ENCODE peak calls at places on chromosomes 13 and 19, in six cellular contexts. T is GM23248, V is PC-9, X is PC-3, Q is fibroblast of lung, J is neural progenitor cell. E is an unnamed sample.
A peak's percentile ranks its signal among the peaks of the same experiment; 100 is the strongest.

GRCh38 chr13:66009241-66009640 is 1220.9 kb downstream of the PCDH9 start:
- DNase-seq in J (no peak), Q (no peak), X (no peak), V (no peak), T (no peak), E (no peak)

GRCh38 chr19:5002143-5002542 is 33.2 kb downstream of the KDM4B start:
- DNase-seq in T (peak; percentile 89), Q (peak; percentile 82), J (no peak), V (peak; percentile 83), X (peak; percentile 96), E (no peak)

GRCh38 chr13:31699650-31700049 is 39.7 kb upstream of the RXFP2 start:
- DNase-seq in X (no peak), V (no peak), Q (no peak), J (peak; percentile 67), T (no peak), E (no peak)

GRCh38 chr13:33351324-33351723 is 65.8 kb upstream of the STARD13 start:
- DNase-seq in J (no peak), V (no peak), T (peak; percentile 74), X (peak; percentile 55), Q (peak; percentile 63), E (no peak)

GRCh38 chr13:24822640-24823039 is 58.7 kb downstream of the RNF17 start:
- DNase-seq in J (no peak), V (no peak), X (no peak), T (no peak), Q (no peak), E (no peak)

GRCh38 chr19:41409288-41409687 is 11.7 kb downstream of the BCKDHA start:
- DNase-seq in T (peak; percentile 32), J (no peak), Q (peak; percentile 59), V (peak; percentile 67), X (peak; percentile 83), E (no peak)

GRCh38 chr13:32200741-32201140 is 114.4 kb downstream of the ZAR1L start:
- DNase-seq in X (no peak), V (no peak), T (no peak), Q (peak; percentile 15), J (no peak), E (no peak)

GRCh38 chr19:37790244-37790925 is 11.0 kb upstream of the ZNF573 start:
- DNase-seq in V (no peak), T (no peak), Q (no peak), X (no peak), J (no peak), E (no peak)

GRCh38 chr19:55460670-55461258 is 678 bp downstream of the ISOC2 start:
- DNase-seq in J (peak; percentile 93), X (peak; percentile 76), V (peak; percentile 53), Q (peak; percentile 81), T (peak; percentile 89), E (no peak)

GRCh38 chr19:55385749-55386514 is at the start of gene RPL28:
- DNase-seq in J (peak; percentile 99), X (peak; percentile 100), Q (peak; percentile 94), T (peak; percentile 99), V (peak; percentile 98), E (peak; percentile 77)

GRCh38 chr19:58279042-58279924 is 528 bp downstream of the ZNF8 start:
- DNase-seq in T (peak; percentile 77), J (peak; percentile 82), V (peak; percentile 38), Q (peak; percentile 78), X (peak; percentile 51), E (no peak)

GRCh38 chr13:102055116-102055515 is 346.7 kb downstream of the FGF14 start:
- DNase-seq in Q (no peak), V (no peak), J (no peak), T (no peak), X (no peak), E (no peak)

GRCh38 chr19:48613024-48613851 is 1.6 kb downstream of the FAM83E start:
- DNase-seq in V (no peak), Q (no peak), T (no peak), J (no peak), X (no peak), E (no peak)

GRCh38 chr19:46376241-46377153 is 29.6 kb downstream of the PPP5C start:
- DNase-seq in Q (no peak), J (no peak), X (no peak), T (no peak), V (no peak), E (no peak)

GRCh38 chr13:50518791-50519201 is 324.7 kb downstream of the DLEU7 start:
- DNase-seq in T (no peak), V (no peak), X (no peak), J (no peak), Q (peak; percentile 47), E (no peak)

GRCh38 chr13:106110241-106110855 is 425.1 kb downstream of the EFNB2 start:
- DNase-seq in T (no peak), V (no peak), J (peak; percentile 28), X (peak; percentile 50), Q (peak; percentile 73), E (no peak)

GRCh38 chr13:50650936-50651638 is 192.4 kb downstream of the DLEU7 start:
- DNase-seq in Q (peak; percentile 71), J (no peak), V (no peak), X (no peak), T (peak; percentile 19), E (no peak)

GRCh38 chr13:90552702-90553101 is 794.8 kb upstream of the MIR17HG start:
- DNase-seq in J (no peak), Q (no peak), V (peak; percentile 66), T (no peak), X (peak; percentile 69), E (no peak)

GRCh38 chr19:38915329-38916321 is 3.6 kb upstream of the CCER2 start:
- DNase-seq in V (no peak), Q (no peak), J (no peak), X (no peak), T (no peak), E (no peak)

GRCh38 chr19:38917921-38918491 is 6.0 kb upstream of the CCER2 start:
- DNase-seq in X (peak; percentile 5), V (no peak), J (peak; percentile 26), T (peak; percentile 30), Q (no peak), E (no peak)

GRCh38 chr19:38918526-38918925 is 6.5 kb upstream of the CCER2 start:
- DNase-seq in J (no peak), X (no peak), V (no peak), T (no peak), Q (no peak), E (no peak)

GRCh38 chr19:38919837-38920528 is 8.0 kb upstream of the CCER2 start:
- DNase-seq in T (no peak), X (no peak), J (no peak), Q (no peak), V (no peak), E (no peak)

DNA sequence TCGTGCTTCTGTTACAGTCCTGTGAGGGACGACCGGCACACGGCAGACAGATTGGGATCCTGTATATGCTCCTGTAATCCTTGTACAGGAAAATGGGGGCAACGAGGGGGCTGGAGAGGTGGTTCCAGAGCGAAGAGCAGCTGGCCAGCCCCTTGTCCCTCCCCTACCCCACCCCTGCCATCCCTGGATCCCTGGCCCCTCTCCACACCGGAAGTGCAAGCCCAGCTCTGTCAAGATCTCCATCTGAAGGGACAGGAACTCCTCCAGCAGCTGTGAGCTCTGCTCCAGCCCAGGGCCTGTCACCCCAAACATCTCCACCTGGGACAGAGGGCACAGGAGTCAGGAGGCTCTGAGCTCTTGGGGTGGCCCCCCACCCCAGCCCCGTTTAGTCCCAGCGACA is 5.5 kb upstream of the CCER2 start:
- DNase-seq in X (no peak), Q (no peak), V (no peak), J (no peak), T (no peak), E (no peak)
- H3K27ac ChIP-seq in X (no peak overlapping the region), Q (no peak overlapping the region), V (no peak overlapping the region), J (no peak overlapping the region), T (no peak overlapping the region), E (no peak overlapping the region)

GRCh38 chr13:100068532-100068931 is 20.4 kb upstream of the PCCA start:
- DNase-seq in X (no peak), V (no peak), T (no peak), J (no peak), Q (no peak), E (no peak)
- H3K79me2 ChIP-seq in X (no peaks in the 10 kb centered on the region), V (no peaks in the 10 kb centered on the region), T (no peaks in the 10 kb centered on the region), J (no peaks in the 10 kb centered on the region), Q (no peaks in the 10 kb centered on the region), E (no peaks in the 10 kb centered on the region)

GRCh38 chr13:86974251-86974994 is 696.7 kb upstream of the SLITRK5 start:
- DNase-seq in X (no peak), V (no peak), Q (no peak), J (no peak), T (no peak), E (no peak)
- H2AFZ ChIP-seq in X (no peak overlapping the region), V (no peak overlapping the region), Q (no peak overlapping the region), J (peak overlapping the region; percentile 66), T (no peak overlapping the region), E (no peak overlapping the region)

GRCh38 chr13:36796052-36796451 is 23.0 kb upstream of the RFXAP start:
- DNase-seq in T (no peak), X (no peak), V (no peak), Q (no peak), J (no peak), E (no peak)

GRCh38 chr13:36801035-36801434 is 18.0 kb upstream of the RFXAP start:
- DNase-seq in X (peak; percentile 18), J (no peak), V (no peak), Q (no peak), T (no peak), E (no peak)

GRCh38 chr13:36789730-36790129 is 29.3 kb upstream of the RFXAP start:
- DNase-seq in V (no peak), Q (no peak), J (no peak), T (no peak), X (no peak), E (no peak)

DNA sequence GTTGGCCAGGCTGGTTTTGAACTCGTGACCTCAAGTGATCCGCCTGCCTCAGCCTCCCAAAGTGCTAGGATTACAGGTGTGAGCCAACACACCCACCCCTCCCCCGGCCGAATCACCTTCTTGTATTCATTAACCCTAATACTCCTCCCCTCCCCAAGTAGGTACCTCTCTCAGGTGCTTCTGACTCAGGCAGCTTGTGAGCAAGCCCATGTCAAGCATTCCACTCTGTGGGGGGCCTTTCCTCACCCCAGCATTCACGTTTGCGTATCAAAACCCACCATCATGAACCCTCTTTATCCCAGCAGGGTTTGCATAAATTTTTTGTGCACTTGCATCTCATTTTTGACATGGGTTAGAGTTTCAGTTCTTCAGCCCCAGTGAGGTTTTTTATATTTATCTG is 23.6 kb upstream of the RFXAP start:
- DNase-seq in X (no peak), T (no peak), Q (no peak), V (no peak), J (no peak), E (no peak)
- H3K27ac ChIP-seq in X (no peak overlapping the region), T (no peak overlapping the region), Q (no peak overlapping the region), V (no peak overlapping the region), J (no peak overlapping the region), E (no peak overlapping the region)

GRCh38 chr13:30413842-30414241 is 8.5 kb upstream of the UBE2L5 start:
- DNase-seq in T (no peak), V (no peak), J (no peak), X (no peak), Q (no peak), E (no peak)
- H3K79me2 ChIP-seq in T (no peaks in the 10 kb centered on the region), V (no peaks in the 10 kb centered on the region), J (no peaks in the 10 kb centered on the region), X (no peaks in the 10 kb centered on the region), Q (no peaks in the 10 kb centered on the region), E (no peaks in the 10 kb centered on the region)

E was measured in keratinocyte.